ENCODE peak calls at places on chromosomes 3 and 15, in five cellular contexts. E, G, U, I and X are unnamed samples.

GRCh38 chr3:63762180-63762579 is 56.9 kb upstream of the C3orf49 start:
- DNase-seq in E (no peak), G (no peak), I (no peak), U (no peak), X (no peak)

GRCh38 chr3:191627064-191627463 is 166.1 kb downstream of the PYDC2 start:
- DNase-seq in E (no peak), G (no peak), U (no peak), I (no peak), X (no peak)

GRCh38 chr3:135907422-135908165 is 57.9 kb upstream of the PPP2R3A start:
- DNase-seq in E (no peak), G (no peak), I (no peak), U (no peak), X (no peak)

GRCh38 chr3:130901463-130902204 is 7.8 kb downstream of the ATP2C1 start:
- DNase-seq in G (no peak), U (no peak), E (no peak), I (no peak), X (no peak)

GRCh38 chr3:51280171-51280570 is 104.9 kb upstream of the MANF start:
- DNase-seq in I (no peak), U (no peak), E (no peak), G (no peak), X (no peak)

GRCh38 chr15:54066403-54066802 is 88.2 kb downstream of the UNC13C start:
- DNase-seq in I (no peak), E (no peak), G (no peak), U (no peak), X (no peak)

GRCh38 chr3:71721721-71722157 is 3.5 kb downstream of the EIF4E3 start:
- DNase-seq in U (no peak), I (no peak), E (no peak), G (no peak), X (no peak)

GRCh38 chr3:188468196-188468595 is 314.2 kb downstream of the LPP start:
- DNase-seq in I (no peak), E (no peak), U (no peak), G (no peak), X (no peak)

GRCh38 chr3:138441742-138442141 is 7.3 kb downstream of the ESYT3 start:
- DNase-seq in U (no peak), I (no peak), G (no peak), E (no peak), X (no peak)

GRCh38 chr3:139288266-139288821 is 55.5 kb upstream of the MRPS22 start:
- DNase-seq in E (no peak), U (no peak), I (no peak), G (no peak), X (no peak)

GRCh38 chr3:193777524-193777923 is 184.5 kb downstream of the OPA1 start:
- DNase-seq in I (no peak), E (peak), G (no peak), U (no peak), X (no peak)

GRCh38 chr3:10933958-10934481 is 58.5 kb upstream of the SLC6A1 start:
- DNase-seq in I (no peak), E (no peak), G (no peak), U (no peak), X (no peak)

GRCh38 chr3:113844622-113845222 is 6.1 kb downstream of the GRAMD1C start:
- DNase-seq in G (no peak), E (peak), I (no peak), U (no peak), X (peak)

GRCh38 chr3:150913174-150913922 is 8.1 kb upstream of the MINDY4B start:
- DNase-seq in U (no peak), G (no peak), E (no peak), I (no peak), X (no peak)

GRCh38 chr3:126416943-126417342 is 22.2 kb downstream of the CFAP100 start:
- DNase-seq in E (no peak), G (no peak), I (no peak), U (peak), X (no peak)

GRCh38 chr3:48314542-48314941 is 18.9 kb downstream of the SPINK8 start:
- DNase-seq in G (no peak), I (no peak), E (no peak), U (no peak), X (no peak)

GRCh38 chr15:77025941-77026411 is 31.1 kb downstream of the PSTPIP1 start:
- DNase-seq in U (peak), G (no peak), I (no peak), E (no peak), X (no peak)

GRCh38 chr15:99438691-99439523 is 126.9 kb upstream of the MEF2A start:
- DNase-seq in U (peak), E (no peak), I (no peak), G (no peak), X (no peak)

GRCh38 chr3:57176045-57176444 is 10.9 kb upstream of the IL17RD start:
- DNase-seq in G (no peak), E (no peak), I (no peak), U (no peak), X (no peak)

GRCh38 chr3:184011937-184012889 is 5.5 kb downstream of the ABCC5 start:
- DNase-seq in U (no peak), G (no peak), E (no peak), I (no peak), X (no peak)

GRCh38 chr3:139199421-139200010 is 144.3 kb upstream of the MRPS22 start:
- DNase-seq in I (no peak), E (no peak), U (no peak), G (no peak), X (no peak)

GRCh38 chr3:173064631-173065030 is 76.4 kb downstream of the SPATA16 start:
- DNase-seq in G (no peak), U (no peak), I (no peak), E (no peak), X (no peak)

GRCh38 chr3:173066044-173066679 is 74.9 kb downstream of the SPATA16 start:
- DNase-seq in I (no peak), U (no peak), G (no peak), E (no peak), X (no peak)

DNA sequence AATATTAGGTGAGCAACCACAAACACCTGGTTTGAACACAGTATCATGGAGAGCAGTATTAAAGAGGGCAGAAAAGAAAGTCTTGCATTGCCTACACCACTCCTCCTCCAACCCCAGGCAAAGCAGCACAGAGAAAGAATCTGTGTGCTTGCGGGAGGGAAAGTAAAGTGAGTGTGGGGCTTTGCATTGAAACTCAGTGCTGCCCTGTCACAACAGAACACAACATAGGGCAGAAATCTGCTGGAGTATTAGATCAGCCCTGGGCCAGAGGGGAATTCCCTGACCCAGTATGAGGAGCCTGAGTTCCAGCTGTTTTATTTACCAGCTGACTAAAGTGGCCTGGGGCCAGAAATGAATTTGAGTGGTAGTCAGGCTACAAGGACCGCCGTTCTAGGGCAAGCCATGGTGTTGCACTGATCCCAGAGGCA is 75.5 kb downstream of the SPATA16 start:
- DNase-seq in I (no peak), E (no peak), G (no peak), U (no peak), X (no peak)
- TF ChIP-seq SUZ12 in I (no peak), E (no peak), G (no peak), U (no peak), X (no peak)

GRCh38 chr3:146390006-146390772 is 79.2 kb downstream of the PLSCR2 start:
- DNase-seq in U (no peak), G (no peak), E (no peak), I (no peak), X (no peak)

GRCh38 chr3:146387566-146387965 is 81.8 kb downstream of the PLSCR2 start:
- DNase-seq in E (no peak), G (no peak), U (no peak), I (no peak), X (no peak)

GRCh38 chr3:146396792-146397191 is 72.6 kb downstream of the PLSCR2 start:
- DNase-seq in G (no peak), I (no peak), U (no peak), E (no peak), X (no peak)

GRCh38 chr3:146395164-146395563 is 74.2 kb downstream of the PLSCR2 start:
- DNase-seq in I (no peak), U (no peak), G (no peak), E (no peak), X (no peak)

DNA sequence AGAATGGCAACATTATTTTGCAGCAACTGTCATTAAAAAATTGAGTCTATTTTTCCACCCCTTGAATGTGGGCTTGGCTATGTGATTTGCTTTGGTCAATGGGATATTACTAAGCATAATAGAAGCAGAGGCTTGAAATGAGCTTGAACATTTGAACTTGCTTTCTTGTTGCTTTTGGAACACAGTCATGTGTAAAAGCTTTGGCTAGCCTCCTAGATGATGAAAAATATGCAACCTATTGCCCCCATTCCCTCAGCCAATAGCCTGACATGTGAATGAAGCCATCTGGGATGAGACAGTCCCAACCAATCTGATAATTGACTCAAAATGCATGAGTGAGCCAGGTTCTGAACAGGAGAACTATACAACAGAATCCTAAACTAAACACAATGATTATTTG is 78.4 kb downstream of the PLSCR2 start:
- DNase-seq in G (no peak), U (no peak), E (no peak), I (no peak), X (no peak)
- TF ChIP-seq SUZ12 in G (no peak), U (no peak), E (no peak), I (no peak), X (no peak)

GRCh38 chr3:111159391-111159790 is 87.8 kb downstream of the NECTIN3 start:
- DNase-seq in E (no peak), I (no peak), U (no peak), G (no peak), X (no peak)
- TF ChIP-seq SUZ12 in E (no peak), I (no peak), U (no peak), G (no peak), X (no peak)

DNA sequence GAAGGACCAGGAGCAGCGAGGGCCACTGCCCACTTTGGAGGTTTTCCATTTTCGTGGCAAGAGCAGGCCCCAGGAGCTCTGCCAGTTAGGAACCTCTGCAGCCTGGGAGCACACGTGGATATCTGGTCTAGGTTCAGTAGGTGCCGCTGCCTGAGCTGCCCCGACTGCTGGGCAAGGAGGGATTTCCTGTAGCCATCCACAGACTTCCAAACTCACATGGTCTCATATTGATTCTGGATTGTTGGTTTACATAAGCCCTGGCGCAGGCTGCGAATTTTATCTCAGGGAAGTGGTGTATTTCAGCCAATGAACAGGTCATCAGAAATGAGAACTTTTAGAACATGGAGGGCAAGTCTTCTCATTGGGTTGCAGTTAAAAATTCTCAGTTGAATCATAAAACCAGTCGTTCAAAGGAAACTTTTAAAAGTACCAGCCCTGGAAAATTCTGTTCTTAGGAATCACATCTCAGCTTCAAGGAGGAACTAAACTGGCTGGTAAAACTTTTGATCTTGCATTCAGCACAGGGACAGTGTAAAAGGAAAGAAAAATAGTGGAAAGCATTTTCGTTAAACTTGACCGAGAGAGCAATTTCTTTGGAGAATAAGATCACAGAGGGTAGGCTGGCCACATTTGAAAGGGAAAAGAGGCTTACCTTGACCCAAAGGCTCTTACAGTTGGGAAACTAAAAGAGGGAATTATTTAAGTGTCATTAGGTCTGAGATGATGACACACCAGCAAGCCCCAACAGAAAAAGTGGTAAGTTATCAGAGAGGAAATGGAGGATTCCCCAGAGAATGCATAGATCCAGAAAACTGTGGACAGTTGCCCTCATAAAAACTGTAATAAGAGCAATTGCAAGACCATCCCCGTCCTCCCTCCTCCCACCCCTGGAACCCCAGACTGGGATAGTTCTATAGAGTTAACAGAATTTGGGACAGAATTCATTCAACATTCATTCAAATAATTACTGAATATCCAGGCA is 6.4 kb upstream of the RTP3 start:
- DNase-seq in U (peak), E (no peak), I (no peak), G (no peak), X (no peak)
- TF ChIP-seq SUZ12 in U (no peak), E (no peak), I (no peak), G (no peak), X (no peak)